ENCODE peak calls at places on chromosomes 1 and 21, in six cellular contexts. Y, J, L, B, U and T are unnamed samples.

GRCh38 chr1:161970633-161971032 is 53.0 kb downstream of the OLFML2B start:
- DNase-seq in J (no peak), U (no peak), Y (no peak), L (no peak), B (no peak), T (no peak)

GRCh38 chr1:57623039-57623790 is 199.4 kb upstream of the DAB1 start:
- DNase-seq in J (no peak), U (peak), L (peak), Y (peak), B (no peak), T (no peak)

GRCh38 chr1:90142697-90143096 is 147.8 kb downstream of the ZNF326 start:
- DNase-seq in Y (no peak), B (no peak), J (no peak), L (no peak), U (no peak), T (no peak)

GRCh38 chr1:1677718-1678580 is 14.6 kb downstream of the SLC35E2B start:
- DNase-seq in U (no peak), L (no peak), B (no peak), Y (no peak), J (no peak), T (no peak)

GRCh38 chr1:18293291-18293690 is 185.7 kb downstream of the IGSF21 start:
- DNase-seq in J (no peak), Y (no peak), L (no peak), B (no peak), U (no peak), T (no peak)

GRCh38 chr1:239711768-239712167 is 325.4 kb downstream of the CHRM3 start:
- DNase-seq in J (no peak), U (no peak), B (no peak), Y (no peak), L (no peak), T (no peak)

GRCh38 chr1:178867670-178868069 is 3.2 kb downstream of the ANGPTL1 start:
- DNase-seq in U (no peak), B (no peak), J (peak), L (no peak), Y (peak), T (no peak)

GRCh38 chr1:19042675-19043578 is 86.5 kb upstream of the IFFO2 start:
- DNase-seq in U (no peak), J (no peak), Y (peak), B (no peak), L (no peak), T (no peak)

GRCh38 chr1:98323396-98323795 is 338.1 kb upstream of the SNX7 start:
- DNase-seq in B (no peak), Y (peak), U (no peak), L (peak), J (peak), T (peak)

GRCh38 chr21:30981403-30981802 is 56.9 kb downstream of the KRTAP19-8 start:
- DNase-seq in L (no peak), J (no peak), Y (no peak), U (no peak), B (no peak), T (no peak)

GRCh38 chr1:156069490-156070455 is 8.8 kb downstream of the RAB25 start:
- DNase-seq in L (no peak), Y (no peak), B (no peak), J (no peak), U (no peak), T (no peak)

GRCh38 chr1:199223936-199224335 is 585.1 kb downstream of the PTPRC start:
- DNase-seq in B (no peak), U (no peak), Y (no peak), L (no peak), J (no peak), T (no peak)

GRCh38 chr1:15952317-15953258 is 23.3 kb downstream of the ZBTB17 start:
- DNase-seq in U (no peak), J (peak), L (peak), B (no peak), Y (peak), T (peak)

GRCh38 chr21:33901421-33902288 is 13.9 kb downstream of the ATP5PO start:
- DNase-seq in J (peak), U (peak), Y (peak), L (peak), B (no peak), T (peak)

GRCh38 chr1:143643148-143643885 is 328.5 kb downstream of the FAM72C start:
- DNase-seq in B (no peak), Y (no peak), J (no peak), L (no peak), U (no peak), T (no peak)

GRCh38 chr1:32884726-32885125 is 1.6 kb upstream of the HPCA start:
- DNase-seq in B (no peak), U (no peak), J (no peak), L (no peak), Y (no peak), T (no peak)

GRCh38 chr21:41777934-41778815 is 11.3 kb upstream of the RIPK4 start:
- DNase-seq in U (peak), Y (peak), J (peak), B (peak), L (peak), T (peak)

GRCh38 chr1:204583909-204584632 is 67.9 kb downstream of the MDM4 start:
- DNase-seq in U (no peak), Y (no peak), J (no peak), L (no peak), B (no peak), T (no peak)

GRCh38 chr1:192584951-192585350 is 9.4 kb downstream of the RGS1 start:
- DNase-seq in U (no peak), Y (no peak), B (no peak), J (no peak), L (no peak), T (no peak)

GRCh38 chr1:88061106-88061829 is 622.8 kb upstream of the PKN2 start:
- DNase-seq in L (peak), B (no peak), Y (peak), U (peak), J (peak), T (peak)

GRCh38 chr1:165910764-165911421 is 83.5 kb downstream of the UCK2 start:
- DNase-seq in Y (peak), B (no peak), U (no peak), L (no peak), J (no peak), T (no peak)

GRCh38 chr1:234737210-234737761 is 127.3 kb upstream of the IRF2BP2 start:
- DNase-seq in Y (no peak), J (no peak), B (no peak), L (no peak), U (no peak), T (no peak)

GRCh38 chr1:221783936-221784335 is 42.0 kb upstream of the DUSP10 start:
- DNase-seq in J (no peak), B (no peak), L (no peak), Y (no peak), U (no peak), T (no peak)

GRCh38 chr1:228334226-228334935 is 72.3 kb downstream of the TRIM11 start:
- DNase-seq in L (no peak), B (no peak), Y (no peak), U (no peak), J (no peak), T (no peak)

GRCh38 chr1:186082235-186082937 is 292.7 kb downstream of the TPR start:
- DNase-seq in B (peak), U (peak), J (peak), L (peak), Y (peak), T (peak)

GRCh38 chr1:185886046-185886445 is 151.9 kb downstream of the HMCN1 start:
- DNase-seq in Y (no peak), L (no peak), U (no peak), J (no peak), B (no peak), T (no peak)

GRCh38 chr1:24416666-24417391 is 1.2 kb downstream of the NIPAL3 start:
- DNase-seq in J (peak), L (peak), U (no peak), Y (peak), B (no peak), T (no peak)

GRCh38 chr1:206456577-206457375 is 13.5 kb upstream of the IKBKE start:
- DNase-seq in J (no peak), L (no peak), B (no peak), U (no peak), Y (peak), T (no peak)

GRCh38 chr1:97920832-97921571 is at the start of gene DPYD:
- DNase-seq in L (no peak), B (peak), U (peak), Y (peak), J (peak), T (peak)

GRCh38 chr1:182248721-182249120 is 142.9 kb downstream of the GLUL start:
- DNase-seq in J (no peak), Y (no peak), U (no peak), L (no peak), B (no peak), T (no peak)

GRCh38 chr1:24558902-24559791 is 3.3 kb downstream of the NCMAP start:
- DNase-seq in U (no peak), Y (peak), L (peak), J (peak), B (no peak), T (peak)

GRCh38 chr1:51518033-51518729 is 885 bp downstream of the EPS15 start:
- DNase-seq in Y (peak), B (no peak), L (no peak), U (peak), J (peak), T (no peak)

GRCh38 chr1:159823401-159823800 is 3.3 kb upstream of the SLAMF8 start:
- DNase-seq in Y (no peak), L (no peak), J (no peak), U (no peak), B (no peak), T (no peak)

GRCh38 chr1:15950302-15950701 is 25.6 kb downstream of the ZBTB17 start:
- DNase-seq in B (no peak), L (no peak), U (no peak), Y (no peak), J (no peak), T (no peak)

GRCh38 chr21:23949493-23949892 is 1657.8 kb downstream of the MRPL39 start:
- DNase-seq in L (no peak), J (no peak), B (no peak), Y (no peak), U (no peak), T (no peak)

GRCh38 chr1:32014199-32014936 is 700 bp downstream of the KHDRBS1 start:
- DNase-seq in U (peak), L (no peak), Y (peak), B (peak), J (no peak), T (no peak)